ENCODE peak calls at places on chromosomes 3 and 15, in four cellular contexts. F is bronchial epithelial cell; Y is CD4-positive, CD25-positive, alpha-beta regulatory T cell; Z is dorsolateral prefrontal cortex. D is an unnamed sample.

GRCh38 chr15:67101981-67102929 is 36.9 kb downstream of the SMAD3 start:
- DNase-seq in F (peak), Z (no peak), Y (peak), D (no peak)

GRCh38 chr15:80264031-80264430 is 12.0 kb upstream of the CTXND1 start:
- DNase-seq in Z (no peak), Y (no peak), F (no peak), D (no peak)

GRCh38 chr15:88834211-88834812 is 31.1 kb downstream of the ACAN start:
- DNase-seq in Z (peak), Y (peak), F (peak), D (peak)

GRCh38 chr15:52214553-52214952 is 23.4 kb upstream of the GNB5 start:
- DNase-seq in F (no peak), Y (no peak), Z (no peak), D (no peak)

GRCh38 chr3:99711361-99711760 is 73.0 kb downstream of the COL8A1 start:
- DNase-seq in Y (no peak), F (no peak), Z (no peak), D (peak)

GRCh38 chr3:100525753-100526612 is 33.6 kb downstream of the TMEM45A start:
- DNase-seq in F (peak), Z (no peak), Y (no peak), D (peak)

GRCh38 chr15:95558131-95558530 is 772.4 kb upstream of the NR2F2 start:
- DNase-seq in Y (no peak), F (peak), Z (no peak), D (no peak)

GRCh38 chr3:72341380-72341770 is 506.9 kb downstream of the SHQ1 start:
- DNase-seq in F (no peak), Z (no peak), Y (no peak), D (no peak)

GRCh38 chr3:61736506-61736905 is 175.1 kb downstream of the PTPRG start:
- DNase-seq in Y (no peak), Z (no peak), F (peak), D (no peak)

GRCh38 chr3:72258366-72258765 is 473.4 kb upstream of the PROK2 start:
- DNase-seq in F (no peak), Y (peak), Z (no peak), D (no peak)

GRCh38 chr15:70447927-70448698 is 315.2 kb downstream of the UACA start:
- DNase-seq in Z (no peak), Y (peak), F (no peak), D (no peak)

GRCh38 chr15:70512772-70513362 is 250.5 kb downstream of the UACA start:
- DNase-seq in Z (no peak), F (peak), Y (peak), D (no peak)

GRCh38 chr3:10560060-10560861 is 54.9 kb upstream of the ATP2B2 start:
- DNase-seq in Z (no peak), Y (no peak), F (no peak), D (no peak)

GRCh38 chr3:20225769-20226168 is 39.8 kb upstream of the SGO1 start:
- DNase-seq in F (peak), Z (no peak), Y (peak), D (no peak)

GRCh38 chr3:69761896-69762789 is 22.9 kb downstream of the MITF start:
- DNase-seq in Z (no peak), Y (no peak), F (peak), D (peak)

GRCh38 chr3:195260286-195260905 is 10.6 kb downstream of the XXYLT1 start:
- DNase-seq in Z (no peak), F (no peak), Y (peak), D (no peak)

GRCh38 chr15:44550256-44550655 is 13.3 kb downstream of the EIF3J start:
- DNase-seq in Z (no peak), Y (peak), F (peak), D (no peak)

GRCh38 chr15:46091860-46092450 is 457.1 kb downstream of the SQOR start:
- DNase-seq in Y (peak), F (peak), Z (no peak), D (no peak)

GRCh38 chr3:180341516-180341915 is 260.4 kb upstream of the TTC14 start:
- DNase-seq in Z (no peak), F (no peak), Y (no peak), D (no peak)

GRCh38 chr15:69980311-69981059 is 117.2 kb downstream of the TLE3 start:
- DNase-seq in Y (no peak), F (no peak), Z (no peak), D (no peak)

GRCh38 chr15:35506272-35506870 is 39.6 kb downstream of the DPH6 start:
- DNase-seq in F (no peak), Y (no peak), Z (no peak), D (no peak)

GRCh38 chr15:87843312-87843711 is 413.2 kb downstream of the NTRK3 start:
- DNase-seq in Z (no peak), Y (no peak), F (no peak), D (no peak)

GRCh38 chr3:147411777-147412176 is 2.6 kb downstream of the ZIC1 start:
- DNase-seq in Y (no peak), F (no peak), Z (no peak), D (no peak)

GRCh38 chr3:147413712-147414325 is 4.7 kb downstream of the ZIC1 start:
- DNase-seq in Z (no peak), Y (no peak), F (no peak), D (no peak)

GRCh38 chr3:147414369-147415135 is 5.4 kb downstream of the ZIC1 start:
- DNase-seq in F (no peak), Y (no peak), Z (no peak), D (no peak)

GRCh38 chr3:147412491-147412916 is 3.3 kb downstream of the ZIC1 start:
- DNase-seq in F (no peak), Y (no peak), Z (no peak), D (no peak)

GRCh38 chr3:147412917-147413711 is 3.9 kb downstream of the ZIC1 start:
- DNase-seq in Y (no peak), F (no peak), Z (no peak), D (no peak)
- H3K4me3 ChIP-seq in Y (peak), F (no peak), Z (peak), D (no peak)

DNA sequence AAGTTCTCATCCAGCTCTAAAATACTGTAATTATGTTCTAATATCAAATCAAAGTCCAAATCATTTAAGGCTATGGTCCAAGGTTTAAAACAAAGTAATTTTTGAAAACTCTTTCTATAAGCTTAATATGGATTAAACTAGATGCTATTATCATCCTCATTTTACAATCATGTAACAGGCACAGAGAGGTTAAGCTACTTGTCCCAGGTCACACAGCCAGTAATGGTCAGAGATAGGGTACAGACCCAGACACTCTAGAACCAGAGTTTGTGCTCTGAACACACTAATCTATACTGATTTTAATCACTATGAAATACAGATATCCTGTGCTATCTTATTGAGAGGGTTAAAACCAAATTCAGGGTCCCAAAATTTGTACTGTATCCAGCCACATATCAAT is 44.8 kb downstream of the DENND4A start:
- DNase-seq in Z (no peak), Y (no peak), F (no peak), D (no peak)
- H3K4me3 ChIP-seq in Z (no peak), Y (no peak), F (no peak), D (no peak)

GRCh38 chr15:58409861-58410260 is 21.9 kb upstream of the LIPC start:
- DNase-seq in Z (no peak), Y (no peak), F (no peak), D (no peak)
- H3K4me3 ChIP-seq in Z (no peak), Y (peak), F (no peak), D (no peak)

GRCh38 chr3:151347432-151347831 is 18.1 kb upstream of the P2RY13 start:
- DNase-seq in F (no peak), Y (no peak), Z (peak), D (no peak)

GRCh38 chr3:151351648-151352047 is 22.3 kb upstream of the P2RY13 start:
- DNase-seq in Y (no peak), F (no peak), Z (no peak), D (no peak)

GRCh38 chr3:151345854-151346253 is 16.5 kb upstream of the P2RY13 start:
- DNase-seq in Z (no peak), Y (no peak), F (no peak), D (peak)

GRCh38 chr3:151351216-151351615 is 21.9 kb upstream of the P2RY13 start:
- DNase-seq in F (no peak), Z (no peak), Y (no peak), D (no peak)

DNA sequence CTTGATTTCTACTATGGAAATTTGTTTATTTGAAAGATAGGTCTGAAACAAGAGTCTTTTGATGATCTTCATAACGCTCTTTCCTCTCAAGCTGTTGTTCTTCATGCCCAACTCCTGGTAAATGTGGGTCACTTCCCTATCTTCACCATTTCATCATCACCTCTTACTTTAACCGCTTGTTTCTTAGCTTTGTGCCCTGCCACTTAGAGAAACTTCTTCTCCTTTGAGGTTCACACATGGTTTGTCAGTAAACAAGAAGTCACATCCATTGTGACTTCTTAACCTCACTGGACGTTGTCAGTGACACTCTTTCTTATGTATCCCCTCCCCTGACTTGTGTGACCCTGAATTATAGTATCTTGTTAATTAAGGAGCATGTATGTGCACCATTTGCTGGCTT is 16.9 kb upstream of the P2RY13 start:
- DNase-seq in F (no peak), Z (no peak), Y (no peak), D (no peak)
- H3K4me3 ChIP-seq in F (no peak), Z (no peak), Y (no peak), D (no peak)

GRCh38 chr3:16667633-16668032 is 62.4 kb upstream of the DAZL start:
- DNase-seq in Y (no peak), Z (no peak), F (no peak), D (no peak)

GRCh38 chr3:16665282-16665741 is 60.1 kb upstream of the DAZL start:
- DNase-seq in Y (no peak), Z (no peak), F (no peak), D (peak)

GRCh38 chr3:16658933-16659793 is 53.9 kb upstream of the DAZL start:
- DNase-seq in Z (no peak), F (peak), Y (no peak), D (no peak)

GRCh38 chr3:16668776-16669545 is 63.7 kb upstream of the DAZL start:
- DNase-seq in F (no peak), Y (no peak), Z (peak), D (no peak)

GRCh38 chr3:16663852-16664712 is 58.9 kb upstream of the DAZL start:
- DNase-seq in Z (no peak), Y (no peak), F (no peak), D (no peak)
- H3K4me3 ChIP-seq in Z (no peak), Y (no peak), F (no peak), D (no peak)

GRCh38 chr3:105495021-105495420 is 128.3 kb downstream of the ALCAM start:
- DNase-seq in F (no peak), Z (no peak), Y (no peak), D (no peak)
- H3K4me3 ChIP-seq in F (no peak), Z (no peak), Y (no peak), D (no peak)